ENCODE peak calls at places on chromosome 2, in five cellular contexts. One of them, this sample, is unnamed.

GRCh38 chr2:101111917-101112771 is 39.0 kb downstream of the TBC1D8 start:
- DNase-seq in astrocyte of the cerebellum: no peak
- DNase-seq in mammary epithelial cell: no peak
- DNase-seq in IMR-90: peak
- DNase-seq in upper lobe of left lung: no peak
- DNase-seq in this sample: no peak

GRCh38 chr2:60867848-60868247 is 13.5 kb upstream of the REL start:
- DNase-seq in astrocyte of the cerebellum: no peak
- DNase-seq in mammary epithelial cell: no peak
- DNase-seq in IMR-90: no peak
- DNase-seq in upper lobe of left lung: peak
- DNase-seq in this sample: no peak

GRCh38 chr2:149152597-149152996 is 114.1 kb downstream of the LYPD6B start:
- DNase-seq in astrocyte of the cerebellum: no peak
- DNase-seq in mammary epithelial cell: no peak
- DNase-seq in IMR-90: no peak
- DNase-seq in upper lobe of left lung: no peak
- DNase-seq in this sample: no peak

GRCh38 chr2:96952976-96953610 is 33.3 kb downstream of the FAM178B start:
- DNase-seq in astrocyte of the cerebellum: no peak
- DNase-seq in mammary epithelial cell: no peak
- DNase-seq in IMR-90: peak
- DNase-seq in upper lobe of left lung: no peak
- DNase-seq in this sample: no peak

GRCh38 chr2:18311413-18311812 is 249.0 kb downstream of the RDH14 start:
- DNase-seq in astrocyte of the cerebellum: no peak
- DNase-seq in mammary epithelial cell: no peak
- DNase-seq in IMR-90: peak
- DNase-seq in upper lobe of left lung: no peak
- DNase-seq in this sample: no peak

GRCh38 chr2:239275871-239276812 is 124.7 kb downstream of the HDAC4 start:
- DNase-seq in astrocyte of the cerebellum: no peak
- DNase-seq in mammary epithelial cell: no peak
- DNase-seq in IMR-90: no peak
- DNase-seq in upper lobe of left lung: peak
- DNase-seq in this sample: no peak

GRCh38 chr2:71483246-71483645 is 29.9 kb downstream of the DYSF start:
- DNase-seq in astrocyte of the cerebellum: no peak
- DNase-seq in mammary epithelial cell: no peak
- DNase-seq in IMR-90: no peak
- DNase-seq in upper lobe of left lung: no peak
- DNase-seq in this sample: no peak

GRCh38 chr2:22274611-22275010 is 1110.4 kb upstream of the KLHL29 start:
- DNase-seq in astrocyte of the cerebellum: no peak
- DNase-seq in mammary epithelial cell: no peak
- DNase-seq in IMR-90: no peak
- DNase-seq in upper lobe of left lung: no peak
- DNase-seq in this sample: no peak

GRCh38 chr2:109164739-109165221 is 35.8 kb downstream of the SH3RF3 start:
- DNase-seq in astrocyte of the cerebellum: peak
- DNase-seq in mammary epithelial cell: no peak
- DNase-seq in IMR-90: peak
- DNase-seq in upper lobe of left lung: no peak
- DNase-seq in this sample: no peak

GRCh38 chr2:230873670-230874401 is 9.1 kb downstream of the ITM2C start:
- DNase-seq in astrocyte of the cerebellum: no peak
- DNase-seq in mammary epithelial cell: no peak
- DNase-seq in IMR-90: no peak
- DNase-seq in upper lobe of left lung: peak
- DNase-seq in this sample: peak

GRCh38 chr2:139805378-139805777 is 1025.2 kb upstream of the NXPH2 start:
- DNase-seq in astrocyte of the cerebellum: no peak
- DNase-seq in mammary epithelial cell: no peak
- DNase-seq in IMR-90: no peak
- DNase-seq in upper lobe of left lung: no peak
- DNase-seq in this sample: no peak

GRCh38 chr2:190202604-190203003 is 117.0 kb downstream of the HIBCH start:
- DNase-seq in astrocyte of the cerebellum: no peak
- DNase-seq in mammary epithelial cell: no peak
- DNase-seq in IMR-90: no peak
- DNase-seq in upper lobe of left lung: no peak
- DNase-seq in this sample: no peak
- H3K4me3 ChIP-seq in astrocyte of the cerebellum: no peak
- H3K4me3 ChIP-seq in mammary epithelial cell: no peak
- H3K4me3 ChIP-seq in IMR-90: no peak
- H3K4me3 ChIP-seq in upper lobe of left lung: no peak
- H3K4me3 ChIP-seq in this sample: no peak

DNA sequence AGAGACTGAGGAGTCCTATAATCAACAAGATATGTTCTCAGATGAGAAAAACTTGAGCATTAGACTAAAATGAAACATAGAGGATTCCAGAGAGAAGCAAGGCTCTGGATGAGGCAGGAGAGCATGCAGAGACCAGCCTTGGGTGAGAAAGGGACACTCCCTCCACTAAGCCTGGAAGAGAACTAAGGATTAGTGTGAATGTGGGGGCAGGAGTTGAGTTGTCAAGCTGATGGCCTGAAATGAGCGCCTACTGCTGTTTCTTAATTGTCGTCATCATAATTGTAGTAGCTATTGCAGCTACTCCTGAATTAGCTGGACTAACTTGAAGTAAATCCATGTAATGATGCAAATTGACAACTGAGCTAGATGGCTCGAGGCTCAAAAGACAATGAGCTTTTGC is 114.1 kb downstream of the PKP4 start:
- DNase-seq in astrocyte of the cerebellum: no peak
- DNase-seq in mammary epithelial cell: no peak
- DNase-seq in IMR-90: no peak
- DNase-seq in upper lobe of left lung: no peak
- DNase-seq in this sample: no peak
- TF ChIP-seq CTCF in astrocyte of the cerebellum: no peak
- TF ChIP-seq CTCF in mammary epithelial cell: no peak
- TF ChIP-seq CTCF in IMR-90: no peak
- TF ChIP-seq CTCF in upper lobe of left lung: no peak
- TF ChIP-seq CTCF in this sample: no peak

DNA sequence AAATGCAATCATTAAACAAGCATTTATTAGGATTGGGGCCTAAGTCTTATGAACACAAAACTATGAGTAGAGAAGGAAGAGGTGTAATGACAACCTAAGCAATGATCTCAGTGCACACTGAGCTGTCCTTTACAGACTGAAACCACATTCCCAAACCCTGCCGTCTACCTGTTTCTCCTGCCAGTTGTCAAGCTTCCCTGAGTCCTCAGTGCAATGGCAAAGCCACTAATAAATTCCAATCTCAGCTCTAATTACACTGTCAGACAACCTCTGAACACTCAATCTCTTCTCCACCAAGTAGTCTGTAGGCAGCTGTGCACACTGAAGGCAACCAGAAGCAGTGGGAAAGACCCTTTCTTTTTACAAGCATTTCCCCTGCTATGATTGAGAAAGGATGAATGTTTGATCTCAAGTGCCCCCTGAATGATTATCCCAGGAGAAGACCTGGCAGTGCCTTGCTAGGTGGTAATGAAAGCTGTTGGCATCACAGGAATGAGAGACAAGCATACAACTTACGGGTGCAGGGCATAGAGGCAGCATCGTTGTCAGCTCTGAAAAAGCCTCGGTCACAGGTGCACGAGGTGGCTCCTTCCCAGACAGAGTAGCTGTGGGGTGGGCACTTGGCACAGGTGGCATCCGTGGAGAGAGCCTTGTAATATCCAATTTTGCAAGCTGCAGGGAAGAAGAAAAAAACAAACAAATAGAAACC is 71.4 kb downstream of the EPHA4 start:
- DNase-seq in astrocyte of the cerebellum: no peak
- DNase-seq in mammary epithelial cell: no peak
- DNase-seq in IMR-90: no peak
- DNase-seq in upper lobe of left lung: no peak
- DNase-seq in this sample: no peak
- H3K4me3 ChIP-seq in astrocyte of the cerebellum: no peak
- H3K4me3 ChIP-seq in mammary epithelial cell: no peak
- H3K4me3 ChIP-seq in IMR-90: no peak
- H3K4me3 ChIP-seq in upper lobe of left lung: peak
- H3K4me3 ChIP-seq in this sample: no peak

DNA sequence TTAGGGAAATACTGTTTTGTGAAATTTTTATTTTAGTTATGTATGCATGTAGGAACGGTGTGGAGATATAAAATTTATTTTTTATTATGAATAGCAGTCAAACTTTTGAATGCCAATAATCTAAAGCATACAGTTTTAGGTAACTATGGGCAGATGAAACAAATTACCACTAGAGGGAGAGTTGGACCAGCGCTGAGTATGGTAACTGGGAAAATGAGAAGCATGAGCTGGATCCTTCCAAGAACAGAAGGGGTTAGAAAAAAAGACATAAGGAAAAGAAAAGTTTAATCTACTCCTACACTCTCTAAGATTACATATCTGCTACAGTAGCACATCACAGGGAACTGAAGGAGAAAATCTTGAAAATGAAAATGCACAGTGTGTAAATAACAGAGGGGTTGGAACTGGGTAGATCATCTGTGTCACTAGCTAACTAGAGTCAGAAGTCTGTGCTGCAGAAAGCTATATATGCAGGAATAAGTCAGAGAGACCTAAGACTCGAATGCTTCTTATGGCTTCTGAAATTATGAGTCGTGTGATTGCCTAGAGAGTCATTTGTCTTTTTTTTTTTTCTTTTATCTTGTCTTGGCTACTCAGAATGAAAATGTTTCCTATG is 15.6 kb downstream of the REG3G start:
- DNase-seq in astrocyte of the cerebellum: no peak
- DNase-seq in mammary epithelial cell: no peak
- DNase-seq in IMR-90: no peak
- DNase-seq in upper lobe of left lung: no peak
- DNase-seq in this sample: no peak
- TF ChIP-seq CTCF in astrocyte of the cerebellum: peak
- TF ChIP-seq CTCF in mammary epithelial cell: no peak
- TF ChIP-seq CTCF in IMR-90: peak
- TF ChIP-seq CTCF in upper lobe of left lung: peak
- TF ChIP-seq CTCF in this sample: peak

GRCh38 chr2:200451506-200451905 is 58.4 kb downstream of the KCTD18 start:
- DNase-seq in astrocyte of the cerebellum: no peak
- DNase-seq in mammary epithelial cell: no peak
- DNase-seq in IMR-90: no peak
- DNase-seq in upper lobe of left lung: no peak
- DNase-seq in this sample: no peak

GRCh38 chr2:200453853-200454524 is 55.9 kb downstream of the KCTD18 start:
- DNase-seq in astrocyte of the cerebellum: no peak
- DNase-seq in mammary epithelial cell: no peak
- DNase-seq in IMR-90: no peak
- DNase-seq in upper lobe of left lung: no peak
- DNase-seq in this sample: no peak

GRCh38 chr2:200454839-200455801 is 54.7 kb downstream of the KCTD18 start:
- DNase-seq in astrocyte of the cerebellum: no peak
- DNase-seq in mammary epithelial cell: peak
- DNase-seq in IMR-90: peak
- DNase-seq in upper lobe of left lung: no peak
- DNase-seq in this sample: no peak

GRCh38 chr2:200452377-200452776 is 57.5 kb downstream of the KCTD18 start:
- DNase-seq in astrocyte of the cerebellum: no peak
- DNase-seq in mammary epithelial cell: no peak
- DNase-seq in IMR-90: no peak
- DNase-seq in upper lobe of left lung: no peak
- DNase-seq in this sample: no peak

DNA sequence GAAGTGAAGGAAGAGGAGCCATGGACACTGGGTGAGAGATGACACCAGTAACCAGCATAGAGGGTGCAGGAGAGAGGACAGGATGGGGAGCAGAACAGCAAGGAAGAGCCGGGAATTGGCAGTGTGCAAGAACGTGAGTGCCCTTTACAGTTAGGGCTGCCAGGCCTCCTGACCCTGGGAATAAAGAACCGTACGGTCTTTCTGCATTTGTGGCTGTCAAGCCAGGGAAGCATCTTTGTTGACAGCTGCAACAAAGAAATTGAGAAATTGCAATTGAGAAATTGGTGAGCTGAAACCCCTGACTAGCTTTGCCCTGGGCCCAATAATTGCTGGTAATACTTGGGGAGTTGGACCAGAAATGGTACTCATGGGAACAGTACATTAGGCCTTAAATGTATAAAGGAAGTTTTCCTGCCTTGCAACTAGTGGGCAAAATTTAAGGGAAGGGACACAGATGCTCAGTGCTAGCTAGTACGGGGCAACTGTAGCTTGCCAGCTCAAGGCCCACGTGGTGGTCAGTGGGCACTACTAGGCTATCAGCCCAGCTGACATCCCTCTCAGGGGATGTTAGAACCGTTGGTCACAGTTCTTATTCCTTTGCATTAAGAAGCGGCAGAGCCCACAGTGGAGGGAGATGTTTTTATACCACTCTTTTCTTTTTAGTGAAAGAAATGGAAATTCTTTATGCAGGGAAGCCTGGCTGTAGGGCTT is 56.6 kb downstream of the KCTD18 start:
- DNase-seq in astrocyte of the cerebellum: no peak
- DNase-seq in mammary epithelial cell: no peak
- DNase-seq in IMR-90: no peak
- DNase-seq in upper lobe of left lung: no peak
- DNase-seq in this sample: no peak
- H3K4me3 ChIP-seq in astrocyte of the cerebellum: no peak
- H3K4me3 ChIP-seq in mammary epithelial cell: no peak
- H3K4me3 ChIP-seq in IMR-90: no peak
- H3K4me3 ChIP-seq in upper lobe of left lung: no peak
- H3K4me3 ChIP-seq in this sample: no peak

This sample was measured in GM12864.